ENCODE peak calls at places on chromosomes 3 and 15, in seven cellular contexts. One of them, this sample, is unnamed.

GRCh38 chr15:88982304-88982945 is 69.2 kb upstream of the MFGE8 start:
- DNase-seq in tibial artery: peak; percentile 76
- DNase-seq in fibroblast of pulmonary artery: peak; percentile 93
- DNase-seq in GM12865: peak; percentile 88
- DNase-seq in A673: no peak
- DNase-seq in ovary: no peak
- DNase-seq in IMR-90: peak; percentile 83
- DNase-seq in this sample: peak; percentile 8

GRCh38 chr3:23479026-23479425 is 275.9 kb downstream of the UBE2E2 start:
- DNase-seq in GM12865: no peak
- DNase-seq in ovary: no peak
- DNase-seq in A673: no peak
- DNase-seq in IMR-90: no peak
- DNase-seq in fibroblast of pulmonary artery: no peak
- DNase-seq in tibial artery: no peak
- DNase-seq in this sample: no peak

GRCh38 chr15:80577552-80578205 is 117.4 kb upstream of the ABHD17C start:
- DNase-seq in ovary: no peak
- DNase-seq in GM12865: no peak
- DNase-seq in IMR-90: no peak
- DNase-seq in tibial artery: peak; percentile 13
- DNase-seq in A673: no peak
- DNase-seq in fibroblast of pulmonary artery: no peak
- DNase-seq in this sample: no peak

GRCh38 chr3:183885766-183886165 is 1.1 kb upstream of the PARL start:
- DNase-seq in IMR-90: no peak
- DNase-seq in fibroblast of pulmonary artery: no peak
- DNase-seq in GM12865: no peak
- DNase-seq in ovary: no peak
- DNase-seq in tibial artery: no peak
- DNase-seq in A673: no peak
- DNase-seq in this sample: no peak

GRCh38 chr3:164095949-164096348 is 982.3 kb downstream of the SI start:
- DNase-seq in GM12865: no peak
- DNase-seq in fibroblast of pulmonary artery: no peak
- DNase-seq in ovary: no peak
- DNase-seq in IMR-90: no peak
- DNase-seq in A673: no peak
- DNase-seq in tibial artery: no peak
- DNase-seq in this sample: no peak

GRCh38 chr3:120622870-120623718 is 27.0 kb downstream of the NDUFB4 start:
- DNase-seq in fibroblast of pulmonary artery: peak; percentile 25
- DNase-seq in A673: peak; percentile 25
- DNase-seq in tibial artery: no peak
- DNase-seq in ovary: no peak
- DNase-seq in IMR-90: peak; percentile 82
- DNase-seq in GM12865: peak; percentile 33
- DNase-seq in this sample: no peak

GRCh38 chr3:188531210-188531609 is 377.3 kb downstream of the LPP start:
- DNase-seq in GM12865: no peak
- DNase-seq in IMR-90: peak; percentile 59
- DNase-seq in A673: peak; percentile 55
- DNase-seq in fibroblast of pulmonary artery: peak; percentile 95
- DNase-seq in ovary: no peak
- DNase-seq in tibial artery: no peak
- DNase-seq in this sample: no peak

GRCh38 chr3:179027326-179027900 is 44.2 kb downstream of the ZMAT3 start:
- DNase-seq in ovary: no peak
- DNase-seq in tibial artery: no peak
- DNase-seq in GM12865: no peak
- DNase-seq in A673: no peak
- DNase-seq in IMR-90: peak; percentile 61
- DNase-seq in fibroblast of pulmonary artery: peak; percentile 64
- DNase-seq in this sample: no peak

GRCh38 chr3:56890448-56891083 is 88.8 kb upstream of the ARHGEF3 start:
- DNase-seq in A673: no peak
- DNase-seq in IMR-90: no peak
- DNase-seq in GM12865: no peak
- DNase-seq in ovary: no peak
- DNase-seq in fibroblast of pulmonary artery: no peak
- DNase-seq in tibial artery: no peak
- DNase-seq in this sample: no peak

GRCh38 chr3:32913790-32914446 is 37.5 kb upstream of the CCR4 start:
- DNase-seq in A673: no peak
- DNase-seq in fibroblast of pulmonary artery: peak; percentile 65
- DNase-seq in IMR-90: no peak
- DNase-seq in ovary: no peak
- DNase-seq in GM12865: no peak
- DNase-seq in tibial artery: peak; percentile 80
- DNase-seq in this sample: peak; percentile 82

GRCh38 chr3:96331341-96331740 is 483.1 kb upstream of the EPHA6 start:
- DNase-seq in tibial artery: no peak
- DNase-seq in GM12865: peak; percentile 20
- DNase-seq in ovary: no peak
- DNase-seq in IMR-90: no peak
- DNase-seq in fibroblast of pulmonary artery: no peak
- DNase-seq in A673: no peak
- DNase-seq in this sample: no peak

GRCh38 chr3:179666436-179667035 is 13.7 kb downstream of the USP13 start:
- DNase-seq in GM12865: no peak
- DNase-seq in A673: peak; percentile 68
- DNase-seq in fibroblast of pulmonary artery: peak; percentile 34
- DNase-seq in ovary: peak; percentile 64
- DNase-seq in IMR-90: no peak
- DNase-seq in tibial artery: no peak
- DNase-seq in this sample: peak; percentile 98

GRCh38 chr15:80489030-80489594 is 84.9 kb downstream of the ARNT2 start:
- DNase-seq in fibroblast of pulmonary artery: peak; percentile 81
- DNase-seq in A673: peak; percentile 3
- DNase-seq in tibial artery: no peak
- DNase-seq in IMR-90: peak; percentile 93
- DNase-seq in ovary: no peak
- DNase-seq in GM12865: no peak
- DNase-seq in this sample: no peak

GRCh38 chr3:155598671-155599070 is 146.2 kb downstream of the PLCH1 start:
- DNase-seq in tibial artery: no peak
- DNase-seq in IMR-90: no peak
- DNase-seq in fibroblast of pulmonary artery: no peak
- DNase-seq in ovary: no peak
- DNase-seq in A673: peak; percentile 88
- DNase-seq in GM12865: no peak
- DNase-seq in this sample: no peak

GRCh38 chr3:33557279-33557678 is 117.1 kb upstream of the UBP1 start:
- DNase-seq in GM12865: no peak
- DNase-seq in A673: no peak
- DNase-seq in fibroblast of pulmonary artery: no peak
- DNase-seq in tibial artery: no peak
- DNase-seq in ovary: no peak
- DNase-seq in IMR-90: no peak
- DNase-seq in this sample: no peak

GRCh38 chr3:186217820-186218164 is 108.9 kb upstream of the ETV5 start:
- DNase-seq in IMR-90: no peak
- DNase-seq in A673: no peak
- DNase-seq in tibial artery: no peak
- DNase-seq in fibroblast of pulmonary artery: no peak
- DNase-seq in ovary: no peak
- DNase-seq in GM12865: peak; percentile 86
- DNase-seq in this sample: no peak

GRCh38 chr3:183259087-183259486 is 6.0 kb downstream of the B3GNT5 start:
- DNase-seq in fibroblast of pulmonary artery: no peak
- DNase-seq in IMR-90: no peak
- DNase-seq in GM12865: no peak
- DNase-seq in tibial artery: no peak
- DNase-seq in A673: no peak
- DNase-seq in ovary: no peak
- DNase-seq in this sample: peak; percentile 65

GRCh38 chr15:39530446-39531342 is 50.2 kb upstream of the THBS1 start:
- DNase-seq in A673: no peak
- DNase-seq in fibroblast of pulmonary artery: peak; percentile 12
- DNase-seq in IMR-90: peak; percentile 14
- DNase-seq in ovary: no peak
- DNase-seq in tibial artery: no peak
- DNase-seq in GM12865: peak; percentile 22
- DNase-seq in this sample: no peak

GRCh38 chr15:88622605-88622975 is 1.4 kb downstream of the AEN start:
- DNase-seq in A673: no peak
- DNase-seq in tibial artery: no peak
- DNase-seq in GM12865: no peak
- DNase-seq in IMR-90: no peak
- DNase-seq in ovary: no peak
- DNase-seq in fibroblast of pulmonary artery: no peak
- DNase-seq in this sample: no peak

GRCh38 chr3:150747909-150748568 is 14.9 kb downstream of the SIAH2 start:
- DNase-seq in tibial artery: no peak
- DNase-seq in GM12865: no peak
- DNase-seq in fibroblast of pulmonary artery: no peak
- DNase-seq in IMR-90: no peak
- DNase-seq in ovary: no peak
- DNase-seq in A673: no peak
- DNase-seq in this sample: no peak

GRCh38 chr3:79822076-79822475 is 54.3 kb upstream of the ROBO1 start:
- DNase-seq in fibroblast of pulmonary artery: no peak
- DNase-seq in tibial artery: no peak
- DNase-seq in ovary: no peak
- DNase-seq in GM12865: no peak
- DNase-seq in A673: no peak
- DNase-seq in IMR-90: no peak
- DNase-seq in this sample: no peak

GRCh38 chr3:12198301-12198700 is 39.6 kb upstream of the TIMP4 start:
- DNase-seq in GM12865: no peak
- DNase-seq in tibial artery: no peak
- DNase-seq in ovary: no peak
- DNase-seq in IMR-90: peak; percentile 82
- DNase-seq in A673: no peak
- DNase-seq in fibroblast of pulmonary artery: peak; percentile 81
- DNase-seq in this sample: no peak

GRCh38 chr3:9028134-9028533 is 64.9 kb upstream of the RAD18 start:
- DNase-seq in IMR-90: peak; percentile 35
- DNase-seq in tibial artery: peak; percentile 79
- DNase-seq in GM12865: no peak
- DNase-seq in fibroblast of pulmonary artery: peak; percentile 86
- DNase-seq in A673: peak; percentile 43
- DNase-seq in ovary: peak; percentile 95
- DNase-seq in this sample: peak; percentile 99

GRCh38 chr15:79329186-79329611 is 18.3 kb downstream of the TMED3 start:
- DNase-seq in tibial artery: no peak
- DNase-seq in fibroblast of pulmonary artery: peak; percentile 91
- DNase-seq in ovary: no peak
- DNase-seq in IMR-90: peak; percentile 68
- DNase-seq in A673: peak; percentile 18
- DNase-seq in GM12865: no peak
- DNase-seq in this sample: no peak

GRCh38 chr3:21752749-21753347 is 1.8 kb upstream of the ZNF385D start:
- DNase-seq in fibroblast of pulmonary artery: peak; percentile 75
- DNase-seq in IMR-90: peak; percentile 49
- DNase-seq in A673: peak; percentile 15
- DNase-seq in tibial artery: peak; percentile 26
- DNase-seq in GM12865: peak; percentile 34
- DNase-seq in ovary: no peak
- DNase-seq in this sample: no peak

GRCh38 chr3:57756528-57757401 is 656 bp downstream of the SLMAP start:
- DNase-seq in A673: peak; percentile 27
- DNase-seq in fibroblast of pulmonary artery: peak; percentile 62
- DNase-seq in tibial artery: peak; percentile 70
- DNase-seq in GM12865: peak; percentile 48
- DNase-seq in IMR-90: peak; percentile 74
- DNase-seq in ovary: peak; percentile 60
- DNase-seq in this sample: peak; percentile 53

GRCh38 chr15:73240864-73241499 is 127.8 kb downstream of the HCN4 start:
- DNase-seq in A673: peak; percentile 74
- DNase-seq in fibroblast of pulmonary artery: peak; percentile 78
- DNase-seq in GM12865: peak; percentile 80
- DNase-seq in ovary: peak; percentile 56
- DNase-seq in tibial artery: peak; percentile 74
- DNase-seq in IMR-90: peak; percentile 67
- DNase-seq in this sample: peak; percentile 78

GRCh38 chr3:98038876-98039275 is 3.8 kb upstream of the GABRR3 start:
- DNase-seq in fibroblast of pulmonary artery: no peak
- DNase-seq in A673: no peak
- DNase-seq in GM12865: no peak
- DNase-seq in IMR-90: no peak
- DNase-seq in ovary: no peak
- DNase-seq in tibial artery: no peak
- DNase-seq in this sample: no peak
- H3K4me3 ChIP-seq in fibroblast of pulmonary artery: no peak overlapping the region
- H3K4me3 ChIP-seq in A673: no peak overlapping the region
- H3K4me3 ChIP-seq in GM12865: peak overlapping the region; percentile 46
- H3K4me3 ChIP-seq in IMR-90: no peak overlapping the region
- H3K4me3 ChIP-seq in ovary: no peak overlapping the region
- H3K4me3 ChIP-seq in tibial artery: no peak overlapping the region
- H3K4me3 ChIP-seq in this sample: no peak overlapping the region

DNA sequence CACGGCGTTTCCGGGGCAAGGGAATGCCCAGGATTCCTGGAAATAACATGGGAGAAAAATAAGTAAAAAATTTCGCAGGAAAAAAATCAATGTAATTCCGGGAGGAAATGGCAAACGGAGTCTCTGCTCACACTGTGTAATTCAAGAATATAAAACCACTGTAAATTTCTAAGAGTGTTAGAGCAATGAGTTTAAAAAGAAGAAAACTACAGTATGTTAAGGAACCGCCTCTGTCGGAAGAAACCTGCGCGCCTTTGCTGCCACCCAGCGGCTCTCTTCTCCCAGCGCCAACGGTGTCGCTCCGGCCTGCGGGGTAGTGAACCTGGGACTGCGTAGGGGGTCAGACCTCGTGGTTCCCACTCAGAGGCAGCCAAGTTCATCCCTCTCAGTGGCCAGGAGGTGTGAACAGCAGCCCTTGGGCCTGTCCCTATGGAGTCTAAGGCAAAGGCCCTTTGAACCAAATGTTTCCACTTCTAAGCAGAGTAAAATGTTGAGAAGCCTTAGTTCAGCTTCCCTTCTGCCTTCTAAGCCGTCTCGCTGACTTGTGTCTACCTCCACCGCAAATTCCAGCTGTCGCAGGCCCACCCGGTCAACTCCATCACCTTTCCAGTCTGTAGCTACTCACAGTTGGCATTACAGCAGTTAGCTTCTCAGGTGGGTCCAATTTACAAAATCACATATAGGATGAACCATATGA is 896 bp upstream of the RAB27A start:
- DNase-seq in fibroblast of pulmonary artery: peak; percentile 87
- DNase-seq in tibial artery: peak; percentile 80
- DNase-seq in A673: peak; percentile 78
- DNase-seq in ovary: peak; percentile 86
- DNase-seq in GM12865: peak; percentile 85
- DNase-seq in IMR-90: peak; percentile 70
- DNase-seq in this sample: peak; percentile 87
- H3K4me3 ChIP-seq in fibroblast of pulmonary artery: peak overlapping the region; percentile 81
- H3K4me3 ChIP-seq in tibial artery: peak overlapping the region; percentile 90
- H3K4me3 ChIP-seq in A673: peak overlapping the region; percentile 75
- H3K4me3 ChIP-seq in ovary: peak overlapping the region; percentile 86
- H3K4me3 ChIP-seq in GM12865: peak overlapping the region; percentile 77
- H3K4me3 ChIP-seq in IMR-90: peak overlapping the region; percentile 68
- H3K4me3 ChIP-seq in this sample: peak overlapping the region; percentile 23

GRCh38 chr15:67834249-67834592 is 5.6 kb downstream of the RNU6-1 start:
- DNase-seq in GM12865: no peak
- DNase-seq in ovary: no peak
- DNase-seq in tibial artery: no peak
- DNase-seq in fibroblast of pulmonary artery: no peak
- DNase-seq in A673: no peak
- DNase-seq in IMR-90: no peak
- DNase-seq in this sample: no peak
- H3K4me3 ChIP-seq in GM12865: peak overlapping the region; percentile 29
- H3K4me3 ChIP-seq in ovary: peak overlapping the region; percentile 27
- H3K4me3 ChIP-seq in tibial artery: no peak overlapping the region
- H3K4me3 ChIP-seq in fibroblast of pulmonary artery: peak overlapping the region; percentile 12
- H3K4me3 ChIP-seq in A673: peak overlapping the region; percentile 45
- H3K4me3 ChIP-seq in IMR-90: no peak overlapping the region
- H3K4me3 ChIP-seq in this sample: peak overlapping the region; percentile 30

GRCh38 chr3:121836069-121836468 is 1.1 kb downstream of the EAF2 start:
- DNase-seq in ovary: no peak
- DNase-seq in fibroblast of pulmonary artery: no peak
- DNase-seq in GM12865: peak; percentile 18
- DNase-seq in A673: no peak
- DNase-seq in tibial artery: no peak
- DNase-seq in IMR-90: no peak
- DNase-seq in this sample: no peak
- H3K4me3 ChIP-seq in ovary: no peak overlapping the region
- H3K4me3 ChIP-seq in fibroblast of pulmonary artery: no peak overlapping the region
- H3K4me3 ChIP-seq in GM12865: peak overlapping the region; percentile 85
- H3K4me3 ChIP-seq in A673: peak overlapping the region; percentile 84
- H3K4me3 ChIP-seq in tibial artery: peak overlapping the region; percentile 72
- H3K4me3 ChIP-seq in IMR-90: no peak overlapping the region
- H3K4me3 ChIP-seq in this sample: no peak overlapping the region

This sample was measured in thyroid gland.